ENCODE peak calls at places on chromosomes 2 and 18, in four cellular contexts. N is HS-5, Z is T-cell, B is fibroblast of pulmonary artery. M is an unnamed sample.

GRCh38 chr2:215903208-215903607 is 110.1 kb downstream of the MREG start:
- DNase-seq in N (no peak), Z (no peak), B (no peak), M (no peak)

GRCh38 chr2:72893594-72894319 is 6.5 kb downstream of the SPR start:
- DNase-seq in N (no peak), Z (no peak), B (peak; percentile 77), M (no peak)

GRCh38 chr2:190031971-190032623 is 30.4 kb downstream of the MSTN start:
- DNase-seq in N (no peak), Z (no peak), B (no peak), M (no peak)

GRCh38 chr2:95574506-95574905 is 17.3 kb upstream of the TRIM43 start:
- DNase-seq in N (no peak), Z (no peak), B (no peak), M (no peak)

GRCh38 chr2:154900963-154901517 is 202.5 kb downstream of the KCNJ3 start:
- DNase-seq in N (no peak), Z (no peak), B (no peak), M (no peak)

GRCh38 chr2:110869472-110870446 is 137.4 kb downstream of the ACOXL start:
- DNase-seq in N (peak; percentile 22), Z (no peak), B (peak; percentile 8), M (no peak)

GRCh38 chr2:30371028-30371708 is 75.9 kb upstream of the LCLAT1 start:
- DNase-seq in N (no peak), Z (no peak), B (no peak), M (no peak)

GRCh38 chr2:223779877-223780276 is 57.5 kb downstream of the AP1S3 start:
- DNase-seq in N (peak; percentile 28), Z (no peak), B (peak; percentile 64), M (no peak)

GRCh38 chr18:59311631-59312030 is 6.8 kb downstream of the CPLX4 start:
- DNase-seq in N (no peak), Z (no peak), B (no peak), M (no peak)

GRCh38 chr2:65969161-65969560 is 465.8 kb upstream of the MEIS1 start:
- DNase-seq in N (no peak), Z (no peak), B (no peak), M (no peak)

GRCh38 chr2:37326285-37326684 is 1.7 kb upstream of the PRKD3 start:
- DNase-seq in N (peak; percentile 59), Z (no peak), B (peak; percentile 91), M (peak; percentile 29)

GRCh38 chr18:63762518-63762917 is 12.7 kb upstream of the SERPINB7 start:
- DNase-seq in N (peak; percentile 77), Z (no peak), B (peak; percentile 14), M (no peak)

GRCh38 chr18:35508746-35509338 is 11.1 kb upstream of the INO80C start:
- DNase-seq in N (no peak), Z (no peak), B (no peak), M (no peak)

GRCh38 chr2:45403036-45403435 is 208.0 kb downstream of the SRBD1 start:
- DNase-seq in N (no peak), Z (no peak), B (no peak), M (no peak)

GRCh38 chr2:196131949-196132925 is 39.1 kb downstream of the STK17B start:
- DNase-seq in N (no peak), Z (no peak), B (no peak), M (no peak)

GRCh38 chr2:196077821-196078220 is 9.2 kb upstream of the DNAH7 start:
- DNase-seq in N (no peak), Z (no peak), B (no peak), M (no peak)

GRCh38 chr2:130851624-130852382 is 15.1 kb downstream of the ARHGEF4 start:
- DNase-seq in N (no peak), Z (no peak), B (no peak), M (no peak)

GRCh38 chr18:3839481-3840075 is 389.6 kb downstream of the TGIF1 start:
- DNase-seq in N (no peak), Z (no peak), B (no peak), M (no peak)

GRCh38 chr2:240922982-240923537 is 16.9 kb downstream of the CROCC2 start:
- DNase-seq in N (no peak), Z (no peak), B (no peak), M (no peak)

GRCh38 chr2:165109915-165110314 is 93.9 kb downstream of the SCN3A start:
- DNase-seq in N (no peak), Z (no peak), B (no peak), M (no peak)

GRCh38 chr18:10378688-10379465 is 75.6 kb upstream of the APCDD1 start:
- DNase-seq in N (no peak), Z (no peak), B (no peak), M (no peak)

GRCh38 chr2:218284106-218284811 is 8.0 kb downstream of the TMBIM1 start:
- DNase-seq in N (peak; percentile 53), Z (no peak), B (peak; percentile 67), M (peak; percentile 89)

GRCh38 chr2:49827366-49827765 is 673.1 kb upstream of the FSHR start:
- DNase-seq in N (no peak), Z (no peak), B (no peak), M (no peak)

GRCh38 chr2:228703099-228703498 is 521.6 kb upstream of the SPHKAP start:
- DNase-seq in N (no peak), Z (no peak), B (no peak), M (no peak)

GRCh38 chr18:77622009-77622692 is 372.5 kb downstream of the GALR1 start:
- DNase-seq in N (no peak), Z (no peak), B (no peak), M (no peak)

GRCh38 chr2:181394741-181395437 is 62.3 kb upstream of the ITGA4 start:
- DNase-seq in N (no peak), Z (no peak), B (no peak), M (no peak)

GRCh38 chr2:201450910-201451329 is 338 bp downstream of the TRAK2 start:
- DNase-seq in N (no peak), Z (no peak), B (peak; percentile 46), M (no peak)

GRCh38 chr18:45291616-45292612 is 323.4 kb upstream of the SLC14A2 start:
- DNase-seq in N (no peak), Z (no peak), B (peak; percentile 1), M (no peak)

M was measured in gastrocnemius medialis.